ENCODE peak calls at places on chromosome 19, in nine cellular contexts. T, K, H, G, C, B, L, Z and O are unnamed samples.

GRCh38 chr19:33388231-33388816 is 14.8 kb downstream of the CEBPG start:
- DNase-seq in T (no peak), K (no peak), H (no peak), G (no peak), C (peak), B (no peak), L (no peak), Z (no peak), O (no peak)

GRCh38 chr19:48302600-48302959 is 22.8 kb upstream of the EMP3 start:
- DNase-seq in T (no peak), K (no peak), H (no peak), G (no peak), C (peak), B (no peak), L (no peak), Z (no peak), O (no peak)

GRCh38 chr19:38044267-38045111 is 137.5 kb downstream of the SIPA1L3 start:
- DNase-seq in T (no peak), K (peak), H (peak), G (no peak), C (no peak), B (peak), L (peak), Z (no peak), O (peak)

GRCh38 chr19:39996218-39996810 is 546 bp upstream of the ZNF546 start:
- DNase-seq in T (no peak), K (peak), H (peak), G (peak), C (no peak), B (peak), L (peak), Z (peak), O (peak)

GRCh38 chr19:18832331-18833140 is 777 bp downstream of the UPF1 start:
- DNase-seq in T (no peak), K (peak), H (peak), G (no peak), C (no peak), B (peak), L (peak), Z (peak), O (peak)

GRCh38 chr19:15412832-15413231 is 6.0 kb downstream of the AKAP8L start:
- DNase-seq in T (no peak), K (no peak), H (no peak), G (no peak), C (no peak), B (no peak), L (no peak), Z (no peak), O (no peak)

GRCh38 chr19:34236035-34236793 is 18.1 kb upstream of the GARRE1 start:
- DNase-seq in T (no peak), K (peak), H (no peak), G (no peak), C (no peak), B (peak), L (peak), Z (no peak), O (peak)

GRCh38 chr19:29875931-29876330 is 64.1 kb downstream of the CCNE1 start:
- DNase-seq in T (no peak), K (no peak), H (no peak), G (no peak), C (no peak), B (no peak), L (no peak), Z (no peak), O (no peak)

GRCh38 chr19:2308114-2308556 is at the start of gene LINGO3:
- DNase-seq in T (no peak), K (no peak), H (no peak), G (no peak), C (no peak), B (no peak), L (no peak), Z (no peak), O (no peak)

GRCh38 chr19:33197591-33198000 is 3.5 kb downstream of the LRP3 start:
- DNase-seq in T (no peak), K (no peak), H (no peak), G (no peak), C (no peak), B (no peak), L (no peak), Z (no peak), O (no peak)

GRCh38 chr19:16615788-16616187 is 12.2 kb downstream of the MED26 start:
- DNase-seq in T (no peak), K (peak), H (peak), G (no peak), C (no peak), B (no peak), L (peak), Z (no peak), O (no peak)

GRCh38 chr19:44764975-44765948 is 12.4 kb upstream of the CBLC start:
- DNase-seq in T (no peak), K (no peak), H (peak), G (no peak), C (peak), B (peak), L (peak), Z (no peak), O (no peak)

GRCh38 chr19:4764290-4764660 is 27.3 kb upstream of the FEM1A start:
- DNase-seq in T (no peak), K (no peak), H (no peak), G (no peak), C (no peak), B (no peak), L (no peak), Z (no peak), O (no peak)

GRCh38 chr19:30479231-30479630 is 107.0 kb downstream of the ZNF536 start:
- DNase-seq in T (no peak), K (peak), H (no peak), G (no peak), C (no peak), B (no peak), L (no peak), Z (no peak), O (no peak)

GRCh38 chr19:38736036-38736412 is 8.2 kb downstream of the CAPN12 start:
- DNase-seq in T (no peak), K (peak), H (peak), G (no peak), C (peak), B (peak), L (peak), Z (peak), O (peak)

GRCh38 chr19:49793561-49793840 is 19.6 kb downstream of the FUZ start:
- DNase-seq in T (no peak), K (peak), H (peak), G (no peak), C (no peak), B (peak), L (peak), Z (no peak), O (peak)

GRCh38 chr19:1944916-1945561 is 4.1 kb downstream of the CSNK1G2 start:
- DNase-seq in T (no peak), K (no peak), H (no peak), G (no peak), C (no peak), B (no peak), L (no peak), Z (no peak), O (no peak)